ENCODE peak calls at places on chromosomes 4 and X, in four cellular contexts. X is ascending aorta, Y is GM23248, H is left lung. L is an unnamed sample.

GRCh38 chr4:121696641-121697461 is at the start of gene ANXA5:
- DNase-seq in X (peak), Y (peak), H (peak), L (peak)

GRCh38 chr4:54090804-54091623 is 8.9 kb upstream of the GSX2 start:
- DNase-seq in X (no peak), Y (peak), H (peak), L (peak)

GRCh38 chrX:140733766-140734342 is 24.3 kb downstream of the LINC00632 start:
- DNase-seq in X (no peak), Y (peak), H (no peak), L (peak)

GRCh38 chr4:79317711-79318110 is 8.2 kb downstream of the NAA11 start:
- DNase-seq in X (no peak), Y (no peak), H (no peak), L (no peak)

GRCh38 chr4:35520059-35520458 is 724.3 kb downstream of the ARAP2 start:
- DNase-seq in X (no peak), Y (no peak), H (no peak), L (no peak)

GRCh38 chrX:63761639-63762038 is 23.4 kb downstream of the ARHGEF9 start:
- DNase-seq in X (no peak), Y (peak), H (no peak), L (peak)

GRCh38 chr4:107757860-107758476 is 37.9 kb upstream of the PAPSS1 start:
- DNase-seq in X (no peak), Y (peak), H (no peak), L (peak)

GRCh38 chrX:23503835-23504539 is 163.3 kb upstream of the PRDX4 start:
- DNase-seq in X (peak), Y (peak), H (peak), L (no peak)

GRCh38 chr4:4260185-4260751 is 12.2 kb upstream of the TMEM128 start:
- DNase-seq in X (no peak), Y (peak), H (no peak), L (peak)

GRCh38 chr4:26899991-26900390 is 39.4 kb downstream of the STIM2 start:
- DNase-seq in X (no peak), Y (no peak), H (no peak), L (no peak)

GRCh38 chr4:94558392-94558920 is 106.7 kb downstream of the PDLIM5 start:
- DNase-seq in X (no peak), Y (no peak), H (no peak), L (no peak)

GRCh38 chr4:112251044-112251632 is 19.6 kb downstream of the AP1AR start:
- DNase-seq in X (no peak), Y (peak), H (no peak), L (no peak)

GRCh38 chrX:123072686-123073385 is 111.2 kb upstream of the GRIA3 start:
- DNase-seq in X (no peak), Y (no peak), H (no peak), L (no peak)

GRCh38 chr4:113050837-113051236 is 1.4 kb downstream of the ANK2 start:
- DNase-seq in X (no peak), Y (no peak), H (no peak), L (no peak)

GRCh38 chr4:174089711-174090110 is 193.8 kb downstream of the FBXO8 start:
- DNase-seq in X (no peak), Y (no peak), H (no peak), L (no peak)

GRCh38 chrX:53082773-53083616 is 828 bp downstream of the TSPYL2 start:
- DNase-seq in X (no peak), Y (peak), H (no peak), L (no peak)

GRCh38 chr4:8067274-8067936 is 91.2 kb downstream of the ABLIM2 start:
- DNase-seq in X (no peak), Y (no peak), H (no peak), L (no peak)

GRCh38 chr4:183610033-183610432 is 49.0 kb downstream of the RWDD4 start:
- DNase-seq in X (no peak), Y (no peak), H (no peak), L (no peak)

GRCh38 chrX:150870487-150871340 is 27.8 kb downstream of the CD99L2 start:
- DNase-seq in X (no peak), Y (no peak), H (no peak), L (no peak)

GRCh38 chr4:100008048-100008447 is 58.0 kb upstream of the H2AZ1 start:
- DNase-seq in X (no peak), Y (peak), H (no peak), L (no peak)

GRCh38 chr4:152073738-152074137 is 312.9 kb upstream of the GATB start:
- DNase-seq in X (no peak), Y (peak), H (peak), L (no peak)

GRCh38 chr4:13544556-13545393 is 467 bp upstream of the NKX3-2 start:
- DNase-seq in X (no peak), Y (peak), H (peak), L (peak)

GRCh38 chrX:153829549-153829798 is 870 bp downstream of the PDZD4 start:
- DNase-seq in X (no peak), Y (peak), H (no peak), L (no peak)

GRCh38 chrX:153830632-153831434 is 489 bp upstream of the PDZD4 start:
- DNase-seq in X (no peak), Y (peak), H (no peak), L (no peak)

GRCh38 chrX:153828723-153829548 is 1.4 kb downstream of the PDZD4 start:
- DNase-seq in X (no peak), Y (peak), H (no peak), L (no peak)

GRCh38 chrX:153831435-153832150 is 1.2 kb upstream of the PDZD4 start:
- DNase-seq in X (no peak), Y (no peak), H (no peak), L (no peak)

GRCh38 chrX:153829799-153830631 is at the start of gene PDZD4:
- DNase-seq in X (no peak), Y (peak), H (no peak), L (no peak)
- H3K4me3 ChIP-seq in X (peak), Y (peak), H (no peak), L (no peak)

GRCh38 chrX:154022108-154022507 is 2.4 kb upstream of the IRAK1 start:
- DNase-seq in X (no peak), Y (no peak), H (no peak), L (no peak)

GRCh38 chrX:154022716-154023115 is 3.0 kb upstream of the IRAK1 start:
- DNase-seq in X (no peak), Y (no peak), H (no peak), L (no peak)

GRCh38 chrX:154019633-154020499 is at the start of gene IRAK1:
- DNase-seq in X (no peak), Y (peak), H (peak), L (peak)

GRCh38 chrX:154020500-154021115 is 906 bp upstream of the IRAK1 start:
- DNase-seq in X (no peak), Y (peak), H (no peak), L (no peak)

DNA sequence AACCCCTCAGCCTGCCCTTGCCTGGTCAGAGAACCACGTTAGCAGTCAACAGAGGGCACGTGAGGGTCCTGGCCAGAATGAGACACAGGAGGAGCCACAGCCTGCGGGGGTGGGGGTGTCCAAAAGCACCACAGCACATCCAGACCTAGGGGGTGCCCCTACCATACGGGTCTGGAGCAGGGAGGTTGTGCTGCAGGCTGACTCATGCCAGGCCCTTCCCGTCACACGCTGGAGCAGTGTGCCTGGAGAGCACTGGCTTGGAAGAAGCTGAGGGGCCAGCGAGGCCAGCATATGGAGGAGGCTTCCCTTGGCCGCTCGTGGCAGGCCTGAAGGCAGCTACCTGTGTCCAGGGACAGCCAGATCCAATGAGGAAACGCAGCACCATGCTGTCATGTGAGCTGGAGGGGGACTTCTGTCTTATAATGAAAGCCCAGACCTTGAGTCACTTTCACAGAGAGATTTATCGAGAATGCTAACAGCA is 1.5 kb upstream of the IRAK1 start:
- DNase-seq in X (no peak), Y (peak), H (no peak), L (peak)
- H3K4me3 ChIP-seq in X (no peak), Y (peak), H (no peak), L (peak)

GRCh38 chrX:12792711-12793110 is 1.5 kb downstream of the PRPS2 start:
- DNase-seq in X (no peak), Y (no peak), H (no peak), L (no peak)
- H3K4me3 ChIP-seq in X (no peak), Y (peak), H (no peak), L (peak)

GRCh38 chrX:136764206-136764605 is 16.5 kb downstream of the ARHGEF6 start:
- DNase-seq in X (no peak), Y (no peak), H (no peak), L (no peak)

GRCh38 chrX:136767104-136767941 is 13.4 kb downstream of the ARHGEF6 start:
- DNase-seq in X (no peak), Y (peak), H (peak), L (peak)

GRCh38 chrX:136766785-136767103 is 14.0 kb downstream of the ARHGEF6 start:
- DNase-seq in X (no peak), Y (peak), H (no peak), L (no peak)

GRCh38 chrX:136768469-136769084 is 12.2 kb downstream of the ARHGEF6 start:
- DNase-seq in X (no peak), Y (peak), H (peak), L (peak)

DNA sequence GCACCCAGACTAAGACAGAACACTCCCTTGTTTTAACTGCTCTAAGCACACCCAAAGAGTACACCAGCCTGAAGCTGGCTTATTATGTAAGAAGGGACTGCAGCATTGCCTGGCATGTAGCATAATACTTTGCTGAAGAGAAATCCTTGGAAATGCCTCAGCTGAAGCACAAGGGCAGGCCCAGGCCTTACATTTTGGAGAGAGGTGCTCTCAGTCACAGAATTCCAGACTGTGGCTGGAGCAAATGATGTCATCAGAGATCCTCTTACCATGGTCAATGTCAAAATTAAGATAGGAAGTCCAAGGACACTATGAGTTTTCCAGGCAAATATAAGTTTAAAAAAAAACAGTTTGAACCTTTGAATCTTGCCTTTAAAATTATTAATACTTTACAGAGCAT is 14.8 kb downstream of the ARHGEF6 start:
- DNase-seq in X (no peak), Y (peak), H (no peak), L (no peak)
- H3K4me3 ChIP-seq in X (peak), Y (peak), H (no peak), L (no peak)

GRCh38 chr4:103720661-103721060 is 876 bp upstream of the TACR3 start:
- DNase-seq in X (no peak), Y (no peak), H (no peak), L (no peak)
- H3K4me3 ChIP-seq in X (no peak), Y (no peak), H (no peak), L (no peak)

GRCh38 chr4:136768925-136769275 is 763.4 kb downstream of the PCDH18 start:
- DNase-seq in X (no peak), Y (no peak), H (no peak), L (no peak)
- H3K4me3 ChIP-seq in X (no peak), Y (no peak), H (no peak), L (no peak)